ENCODE peak calls at places on chromosomes 13 and 19, in six cellular contexts. One of them, this sample, is unnamed.

GRCh38 chr19:1985588-1986356 is 29.7 kb downstream of the BTBD2 start:
- DNase-seq in cardiac muscle cell: no peak
- DNase-seq in suprapubic skin: no peak
- DNase-seq in prostate gland: no peak
- DNase-seq in colonic mucosa: no peak
- DNase-seq in MM.1S: no peak
- DNase-seq in this sample: no peak

GRCh38 chr19:10560154-10560553 is 5.7 kb downstream of the KRI1 start:
- DNase-seq in colonic mucosa: no peak
- DNase-seq in cardiac muscle cell: no peak
- DNase-seq in suprapubic skin: no peak
- DNase-seq in MM.1S: no peak
- DNase-seq in prostate gland: no peak
- DNase-seq in this sample: no peak

GRCh38 chr19:3270908-3271307 is 46.4 kb downstream of the CELF5 start:
- DNase-seq in prostate gland: no peak
- DNase-seq in suprapubic skin: no peak
- DNase-seq in colonic mucosa: no peak
- DNase-seq in MM.1S: no peak
- DNase-seq in cardiac muscle cell: peak; percentile 55
- DNase-seq in this sample: no peak

GRCh38 chr19:35718345-35719041 is 690 bp downstream of the KMT2B start:
- DNase-seq in cardiac muscle cell: peak; percentile 24
- DNase-seq in MM.1S: peak; percentile 46
- DNase-seq in colonic mucosa: peak; percentile 42
- DNase-seq in prostate gland: no peak
- DNase-seq in suprapubic skin: peak; percentile 81
- DNase-seq in this sample: no peak

GRCh38 chr13:50187352-50188029 is 172.2 kb downstream of the KCNRG start:
- DNase-seq in cardiac muscle cell: no peak
- DNase-seq in MM.1S: no peak
- DNase-seq in suprapubic skin: no peak
- DNase-seq in prostate gland: no peak
- DNase-seq in colonic mucosa: no peak
- DNase-seq in this sample: no peak

GRCh38 chr19:41431426-41432386 is 4.5 kb upstream of the B3GNT8 start:
- DNase-seq in prostate gland: no peak
- DNase-seq in suprapubic skin: no peak
- DNase-seq in cardiac muscle cell: peak; percentile 46
- DNase-seq in MM.1S: no peak
- DNase-seq in colonic mucosa: no peak
- DNase-seq in this sample: no peak

GRCh38 chr19:49596407-49596806 is 5.4 kb downstream of the PRR12 start:
- DNase-seq in MM.1S: no peak
- DNase-seq in colonic mucosa: no peak
- DNase-seq in prostate gland: no peak
- DNase-seq in suprapubic skin: no peak
- DNase-seq in cardiac muscle cell: no peak
- DNase-seq in this sample: no peak

GRCh38 chr19:10577951-10578350 is 9.2 kb downstream of the AP1M2 start:
- DNase-seq in suprapubic skin: no peak
- DNase-seq in prostate gland: no peak
- DNase-seq in MM.1S: no peak
- DNase-seq in colonic mucosa: no peak
- DNase-seq in cardiac muscle cell: no peak
- DNase-seq in this sample: no peak

GRCh38 chr19:11014403-11014911 is 53.6 kb downstream of the SMARCA4 start:
- DNase-seq in MM.1S: no peak
- DNase-seq in colonic mucosa: no peak
- DNase-seq in cardiac muscle cell: no peak
- DNase-seq in prostate gland: no peak
- DNase-seq in suprapubic skin: no peak
- DNase-seq in this sample: no peak

GRCh38 chr13:49976314-49977258 is 20.3 kb upstream of the TRIM13 start:
- DNase-seq in MM.1S: peak; percentile 47
- DNase-seq in suprapubic skin: no peak
- DNase-seq in cardiac muscle cell: peak; percentile 84
- DNase-seq in prostate gland: peak; percentile 63
- DNase-seq in colonic mucosa: peak; percentile 79
- DNase-seq in this sample: peak; percentile 65

GRCh38 chr19:1864480-1865171 is 1.2 kb upstream of the KLF16 start:
- DNase-seq in suprapubic skin: no peak
- DNase-seq in colonic mucosa: peak; percentile 75
- DNase-seq in cardiac muscle cell: peak; percentile 67
- DNase-seq in MM.1S: peak; percentile 85
- DNase-seq in prostate gland: peak; percentile 58
- DNase-seq in this sample: no peak

GRCh38 chr13:94667190-94667589 is 45.2 kb downstream of the SOX21 start:
- DNase-seq in cardiac muscle cell: no peak
- DNase-seq in colonic mucosa: no peak
- DNase-seq in MM.1S: no peak
- DNase-seq in prostate gland: no peak
- DNase-seq in suprapubic skin: no peak
- DNase-seq in this sample: no peak

GRCh38 chr19:56476671-56477428 is at the start of gene ZNF667:
- DNase-seq in colonic mucosa: peak; percentile 17
- DNase-seq in suprapubic skin: no peak
- DNase-seq in MM.1S: no peak
- DNase-seq in cardiac muscle cell: peak; percentile 31
- DNase-seq in prostate gland: peak; percentile 6
- DNase-seq in this sample: no peak

GRCh38 chr19:19627716-19628498 is at the start of gene LPAR2:
- DNase-seq in cardiac muscle cell: peak; percentile 21
- DNase-seq in MM.1S: peak; percentile 59
- DNase-seq in colonic mucosa: peak; percentile 76
- DNase-seq in suprapubic skin: no peak
- DNase-seq in prostate gland: peak; percentile 69
- DNase-seq in this sample: no peak

GRCh38 chr13:94315188-94315587 is 164.3 kb downstream of the DCT start:
- DNase-seq in colonic mucosa: no peak
- DNase-seq in MM.1S: no peak
- DNase-seq in cardiac muscle cell: no peak
- DNase-seq in suprapubic skin: no peak
- DNase-seq in prostate gland: no peak
- DNase-seq in this sample: no peak

GRCh38 chr13:24244802-24245201 is 64.6 kb upstream of the C1QTNF9 start:
- DNase-seq in cardiac muscle cell: no peak
- DNase-seq in prostate gland: no peak
- DNase-seq in colonic mucosa: peak; percentile 67
- DNase-seq in MM.1S: no peak
- DNase-seq in suprapubic skin: no peak
- DNase-seq in this sample: no peak

GRCh38 chr13:46126552-46127171 is 21.8 kb upstream of the CPB2 start:
- DNase-seq in cardiac muscle cell: peak; percentile 85
- DNase-seq in prostate gland: peak; percentile 67
- DNase-seq in MM.1S: peak; percentile 46
- DNase-seq in suprapubic skin: no peak
- DNase-seq in colonic mucosa: peak; percentile 59
- DNase-seq in this sample: peak; percentile 17

GRCh38 chr13:73945871-73946270 is 188.3 kb downstream of the KLF12 start:
- DNase-seq in suprapubic skin: no peak
- DNase-seq in prostate gland: peak; percentile 23
- DNase-seq in MM.1S: no peak
- DNase-seq in cardiac muscle cell: no peak
- DNase-seq in colonic mucosa: no peak
- DNase-seq in this sample: no peak

GRCh38 chr19:1046117-1046626 is 6.3 kb downstream of the ABCA7 start:
- DNase-seq in suprapubic skin: no peak
- DNase-seq in cardiac muscle cell: no peak
- DNase-seq in colonic mucosa: no peak
- DNase-seq in MM.1S: no peak
- DNase-seq in prostate gland: no peak
- DNase-seq in this sample: no peak

GRCh38 chr19:50458396-50459066 is 17.8 kb upstream of the EMC10 start:
- DNase-seq in colonic mucosa: no peak
- DNase-seq in MM.1S: no peak
- DNase-seq in prostate gland: no peak
- DNase-seq in suprapubic skin: no peak
- DNase-seq in cardiac muscle cell: peak; percentile 37
- DNase-seq in this sample: no peak

GRCh38 chr19:4717191-4717965 is 6.3 kb downstream of the DPP9 start:
- DNase-seq in colonic mucosa: no peak
- DNase-seq in cardiac muscle cell: peak; percentile 54
- DNase-seq in MM.1S: no peak
- DNase-seq in prostate gland: no peak
- DNase-seq in suprapubic skin: no peak
- DNase-seq in this sample: peak; percentile 45

GRCh38 chr19:16594681-16595091 is 22.5 kb upstream of the SLC35E1 start:
- DNase-seq in suprapubic skin: no peak
- DNase-seq in MM.1S: peak; percentile 85
- DNase-seq in cardiac muscle cell: no peak
- DNase-seq in colonic mucosa: no peak
- DNase-seq in prostate gland: no peak
- DNase-seq in this sample: no peak

GRCh38 chr19:18368504-18369222 is 17.3 kb upstream of the GDF15 start:
- DNase-seq in colonic mucosa: no peak
- DNase-seq in cardiac muscle cell: no peak
- DNase-seq in prostate gland: no peak
- DNase-seq in suprapubic skin: no peak
- DNase-seq in MM.1S: no peak
- DNase-seq in this sample: no peak

GRCh38 chr19:51462681-51463080 is 4.4 kb upstream of the SIGLEC8 start:
- DNase-seq in prostate gland: no peak
- DNase-seq in colonic mucosa: no peak
- DNase-seq in cardiac muscle cell: no peak
- DNase-seq in suprapubic skin: no peak
- DNase-seq in MM.1S: no peak
- DNase-seq in this sample: no peak

GRCh38 chr19:45542234-45542668 is 35.0 kb downstream of the VASP start:
- DNase-seq in MM.1S: no peak
- DNase-seq in suprapubic skin: no peak
- DNase-seq in colonic mucosa: no peak
- DNase-seq in prostate gland: no peak
- DNase-seq in cardiac muscle cell: no peak
- DNase-seq in this sample: no peak

GRCh38 chr19:752652-753517 is 2.0 kb downstream of the MISP start:
- DNase-seq in suprapubic skin: no peak
- DNase-seq in MM.1S: no peak
- DNase-seq in prostate gland: peak; percentile 69
- DNase-seq in colonic mucosa: peak; percentile 94
- DNase-seq in cardiac muscle cell: peak; percentile 73
- DNase-seq in this sample: peak; percentile 57

GRCh38 chr19:39829702-39830275 is 4.2 kb downstream of the DYRK1B start:
- DNase-seq in cardiac muscle cell: no peak
- DNase-seq in suprapubic skin: no peak
- DNase-seq in MM.1S: no peak
- DNase-seq in colonic mucosa: no peak
- DNase-seq in prostate gland: no peak
- DNase-seq in this sample: no peak

GRCh38 chr19:29586401-29586800 is 19.7 kb upstream of the POP4 start:
- DNase-seq in suprapubic skin: no peak
- DNase-seq in prostate gland: no peak
- DNase-seq in colonic mucosa: no peak
- DNase-seq in MM.1S: no peak
- DNase-seq in cardiac muscle cell: no peak
- DNase-seq in this sample: no peak

GRCh38 chr13:75489502-75490263 is 7.7 kb upstream of the TBC1D4 start:
- DNase-seq in suprapubic skin: no peak
- DNase-seq in prostate gland: no peak
- DNase-seq in colonic mucosa: peak; percentile 43
- DNase-seq in MM.1S: peak; percentile 68
- DNase-seq in cardiac muscle cell: peak; percentile 82
- DNase-seq in this sample: no peak

DNA sequence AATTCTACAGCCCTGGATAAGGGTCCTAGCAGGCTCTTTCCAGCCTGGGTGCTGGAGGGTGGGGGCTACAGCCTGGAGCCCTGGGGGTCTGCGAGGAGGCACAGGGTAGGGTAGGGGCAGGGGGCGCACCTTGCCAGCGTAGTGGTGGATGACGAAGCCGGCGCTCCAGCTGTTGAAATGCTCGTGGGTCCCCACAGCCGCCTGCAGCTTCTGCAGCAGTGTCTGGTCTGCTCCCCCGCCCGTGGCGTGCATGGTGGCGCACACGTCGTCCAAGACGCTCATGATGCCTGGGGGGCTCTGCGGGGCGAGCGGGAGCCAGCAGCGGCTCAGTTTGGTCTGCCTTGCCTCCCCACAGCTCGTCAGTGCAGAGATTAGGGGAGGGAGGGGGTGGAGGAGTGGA is 30.2 kb upstream of the ZNF414 start:
- DNase-seq in MM.1S: no peak
- DNase-seq in prostate gland: no peak
- DNase-seq in suprapubic skin: no peak
- DNase-seq in cardiac muscle cell: no peak
- DNase-seq in colonic mucosa: no peak
- DNase-seq in this sample: no peak
- H3K36me3 ChIP-seq in MM.1S: no peaks in the 10 kb centered on the region
- H3K36me3 ChIP-seq in prostate gland: no peaks in the 10 kb centered on the region
- H3K36me3 ChIP-seq in suprapubic skin: peaks cover 35% of the 10 kb centered on the region
- H3K36me3 ChIP-seq in cardiac muscle cell: peaks cover 2% of the 10 kb centered on the region
- H3K36me3 ChIP-seq in colonic mucosa: no peaks in the 10 kb centered on the region
- H3K36me3 ChIP-seq in this sample: no peaks in the 10 kb centered on the region

GRCh38 chr19:46731007-46731501 is 14.1 kb upstream of the PRKD2 start:
- DNase-seq in prostate gland: no peak
- DNase-seq in colonic mucosa: no peak
- DNase-seq in cardiac muscle cell: peak; percentile 88
- DNase-seq in suprapubic skin: no peak
- DNase-seq in MM.1S: no peak
- DNase-seq in this sample: no peak
- H3K4me3 ChIP-seq in prostate gland: no peak overlapping the region
- H3K4me3 ChIP-seq in colonic mucosa: no peak overlapping the region
- H3K4me3 ChIP-seq in cardiac muscle cell: no peak overlapping the region
- H3K4me3 ChIP-seq in suprapubic skin: no peak overlapping the region
- H3K4me3 ChIP-seq in MM.1S: no peak overlapping the region
- H3K4me3 ChIP-seq in this sample: no peak overlapping the region

DNA sequence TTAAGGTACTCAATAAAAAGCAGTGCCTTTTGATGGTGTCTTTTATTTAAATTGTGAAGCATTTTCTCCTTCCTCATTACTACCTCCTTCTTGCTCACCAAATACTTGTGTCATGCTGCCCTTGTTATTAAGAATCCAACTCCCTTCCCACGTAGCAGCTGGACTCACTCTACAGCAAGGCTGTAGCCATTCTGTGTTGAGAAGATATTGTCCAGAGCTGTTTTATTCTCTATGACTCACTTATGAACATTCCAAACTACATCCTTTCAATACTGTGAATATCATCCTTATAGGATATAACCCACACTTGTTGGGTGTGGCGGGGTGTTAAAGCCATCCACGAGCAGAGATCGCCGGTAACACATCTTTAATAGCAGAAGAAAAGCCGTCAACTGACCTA is 1671.5 kb upstream of the SLC10A2 start:
- DNase-seq in cardiac muscle cell: peak; percentile 51
- DNase-seq in MM.1S: no peak
- DNase-seq in suprapubic skin: no peak
- DNase-seq in colonic mucosa: no peak
- DNase-seq in prostate gland: no peak
- DNase-seq in this sample: no peak
- H3K27ac ChIP-seq in cardiac muscle cell: no peak overlapping the region
- H3K27ac ChIP-seq in MM.1S: no peak overlapping the region
- H3K27ac ChIP-seq in suprapubic skin: no peak overlapping the region
- H3K27ac ChIP-seq in colonic mucosa: no peak overlapping the region
- H3K27ac ChIP-seq in prostate gland: no peak overlapping the region
- H3K27ac ChIP-seq in this sample: no peak overlapping the region

DNA sequence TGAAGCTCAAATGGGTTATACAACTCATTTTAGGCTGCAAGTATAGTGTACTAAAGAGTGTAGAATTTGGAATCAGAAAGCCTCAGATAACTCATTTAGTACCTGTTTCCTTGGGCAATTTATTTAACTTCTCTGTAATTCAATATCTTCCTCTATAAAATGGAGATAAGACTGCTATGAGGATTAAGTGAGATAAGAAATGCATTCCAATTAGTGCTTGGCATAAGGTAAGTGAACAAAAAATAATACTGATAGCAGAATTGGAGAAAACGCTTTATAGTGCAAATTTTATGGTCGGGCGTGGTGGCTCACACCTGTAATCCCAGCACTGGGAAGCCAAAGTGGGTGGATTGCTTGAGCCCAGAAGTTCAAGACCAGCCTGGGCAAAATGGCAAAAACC is 25.0 kb downstream of the DACH1 start:
- DNase-seq in colonic mucosa: peak; percentile 21
- DNase-seq in MM.1S: no peak
- DNase-seq in prostate gland: no peak
- DNase-seq in suprapubic skin: no peak
- DNase-seq in cardiac muscle cell: no peak
- DNase-seq in this sample: no peak
- H3K36me3 ChIP-seq in colonic mucosa: no peaks in the 10 kb centered on the region
- H3K36me3 ChIP-seq in MM.1S: no peaks in the 10 kb centered on the region
- H3K36me3 ChIP-seq in prostate gland: no peaks in the 10 kb centered on the region
- H3K36me3 ChIP-seq in suprapubic skin: no peaks in the 10 kb centered on the region
- H3K36me3 ChIP-seq in cardiac muscle cell: no peaks in the 10 kb centered on the region
- H3K36me3 ChIP-seq in this sample: no peaks in the 10 kb centered on the region

This sample was measured in tibial nerve.